ENCODE peak calls at places on chromosomes 5 and 9, in four cellular contexts. K is astrocyte of the spinal cord, H is fibroblast of lung, M is NB4. Z is an unnamed sample.

GRCh38 chr5:80871541-80871961 is 88.6 kb upstream of the RASGRF2 start:
- DNase-seq in K (peak; percentile 34), H (peak; percentile 58), M (no peak), Z (peak; percentile 69)

GRCh38 chr5:157581870-157582269 is 6.3 kb upstream of the ADAM19 start:
- DNase-seq in K (no peak), H (no peak), M (no peak), Z (no peak)

GRCh38 chr5:33772276-33772990 is 119.4 kb downstream of the ADAMTS12 start:
- DNase-seq in K (peak; percentile 71), H (peak; percentile 74), M (no peak), Z (peak; percentile 41)

GRCh38 chr5:95935553-95936100 is 26.0 kb downstream of the ELL2 start:
- DNase-seq in K (no peak), H (peak; percentile 74), M (no peak), Z (peak; percentile 77)

GRCh38 chr9:137302176-137303030 is at the start of gene NRARP:
- DNase-seq in K (peak; percentile 74), H (peak; percentile 70), M (peak; percentile 86), Z (peak; percentile 89)

GRCh38 chr5:40781843-40782409 is 16.2 kb downstream of the PRKAA1 start:
- DNase-seq in K (peak; percentile 43), H (peak; percentile 63), M (no peak), Z (no peak)

GRCh38 chr5:90488791-90489190 is 14.1 kb downstream of the POLR3G start:
- DNase-seq in K (no peak), H (peak; percentile 57), M (no peak), Z (no peak)

GRCh38 chr5:140608730-140609520 is 24.1 kb downstream of the CD14 start:
- DNase-seq in K (no peak), H (no peak), M (peak; percentile 81), Z (peak; percentile 71)

GRCh38 chr5:86666981-86667380 is 49.2 kb downstream of the COX7C start:
- DNase-seq in K (no peak), H (no peak), M (no peak), Z (no peak)

GRCh38 chr9:94975480-94976452 is 249.3 kb downstream of the AOPEP start:
- DNase-seq in K (no peak), H (no peak), M (no peak), Z (no peak)

GRCh38 chr9:7454490-7455110 is 345.0 kb downstream of the DMAC1 start:
- DNase-seq in K (no peak), H (no peak), M (no peak), Z (no peak)

GRCh38 chr9:7246917-7247538 is 489.3 kb downstream of the KDM4C start:
- DNase-seq in K (no peak), H (peak; percentile 4), M (peak; percentile 58), Z (peak; percentile 54)

GRCh38 chr9:104494808-104495207 is 9.3 kb upstream of the OR13F1 start:
- DNase-seq in K (no peak), H (no peak), M (peak; percentile 16), Z (no peak)

GRCh38 chr5:94621763-94622162 is 3.3 kb downstream of the SLF1 start:
- DNase-seq in K (no peak), H (no peak), M (no peak), Z (no peak)

DNA sequence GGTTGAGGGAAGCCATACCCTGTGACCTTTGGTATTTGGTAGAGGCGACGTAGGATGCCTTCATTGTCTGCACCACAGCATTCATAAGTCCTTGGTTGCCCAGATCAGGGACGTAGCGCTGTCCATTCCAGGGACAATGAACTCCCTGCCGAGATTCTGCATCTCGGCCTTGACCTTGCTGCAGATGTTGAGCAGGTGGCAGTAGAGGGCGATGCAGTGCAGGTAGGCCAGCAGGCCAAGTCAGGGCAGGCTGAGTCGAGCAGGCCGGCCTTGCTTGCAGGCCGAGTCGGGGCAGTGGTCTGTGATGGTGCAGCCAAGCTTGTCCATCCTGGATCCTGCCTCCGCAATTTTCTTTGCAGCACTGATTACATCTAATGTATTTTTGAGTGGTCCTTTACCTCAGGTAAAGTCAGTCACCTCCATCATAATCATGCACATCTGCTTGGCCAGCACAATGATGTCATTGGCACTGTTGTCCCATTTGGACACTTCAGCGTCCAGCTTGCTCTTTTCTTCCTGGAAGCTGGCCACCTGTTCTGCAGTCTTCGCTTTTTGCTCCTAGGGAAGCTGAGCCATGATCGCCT is 93.4 kb upstream of the CCDC112 start:
- DNase-seq in K (no peak), H (no peak), M (peak; percentile 19), Z (peak; percentile 16)
- TF ChIP-seq CTCF in K (no peak), H (no peak), M (peak; percentile 6), Z (peak; percentile 41)

GRCh38 chr9:73155389-73155788 is 3.7 kb downstream of the ANXA1 start:
- DNase-seq in K (no peak), H (no peak), M (no peak), Z (peak; percentile 43)
- H3K4me3 ChIP-seq in K (no peak overlapping the region), H (peak overlapping the region; percentile 85), M (no peak overlapping the region), Z (peak overlapping the region; percentile 92)

GRCh38 chr9:71985070-71985956 is 73.9 kb downstream of the C9orf85 start:
- DNase-seq in K (no peak), H (no peak), M (no peak), Z (peak; percentile 9)
- TF ChIP-seq CTCF in K (no peak), H (no peak), M (no peak), Z (peak; percentile 33)

GRCh38 chr9:135043345-135043744 is 44.1 kb upstream of the OLFM1 start:
- DNase-seq in K (no peak), H (no peak), M (no peak), Z (no peak)
- H3K4me3 ChIP-seq in K (no peak overlapping the region), H (no peak overlapping the region), M (no peak overlapping the region), Z (no peak overlapping the region)

GRCh38 chr9:2180171-2180570 is 165.0 kb downstream of the SMARCA2 start:
- DNase-seq in K (no peak), H (no peak), M (no peak), Z (no peak)

GRCh38 chr9:2181794-2182193 is 166.6 kb downstream of the SMARCA2 start:
- DNase-seq in K (peak; percentile 4), H (no peak), M (peak; percentile 56), Z (peak; percentile 60)

GRCh38 chr9:2180704-2181103 is 165.6 kb downstream of the SMARCA2 start:
- DNase-seq in K (no peak), H (peak; percentile 46), M (no peak), Z (peak; percentile 17)

GRCh38 chr9:2178034-2178734 is 163.0 kb downstream of the SMARCA2 start:
- DNase-seq in K (no peak), H (no peak), M (no peak), Z (peak; percentile 23)

GRCh38 chr9:2179557-2179956 is 164.4 kb downstream of the SMARCA2 start:
- DNase-seq in K (no peak), H (no peak), M (no peak), Z (peak; percentile 63)
- TF ChIP-seq CTCF in K (no peak), H (no peak), M (peak; percentile 16), Z (peak; percentile 45)

DNA sequence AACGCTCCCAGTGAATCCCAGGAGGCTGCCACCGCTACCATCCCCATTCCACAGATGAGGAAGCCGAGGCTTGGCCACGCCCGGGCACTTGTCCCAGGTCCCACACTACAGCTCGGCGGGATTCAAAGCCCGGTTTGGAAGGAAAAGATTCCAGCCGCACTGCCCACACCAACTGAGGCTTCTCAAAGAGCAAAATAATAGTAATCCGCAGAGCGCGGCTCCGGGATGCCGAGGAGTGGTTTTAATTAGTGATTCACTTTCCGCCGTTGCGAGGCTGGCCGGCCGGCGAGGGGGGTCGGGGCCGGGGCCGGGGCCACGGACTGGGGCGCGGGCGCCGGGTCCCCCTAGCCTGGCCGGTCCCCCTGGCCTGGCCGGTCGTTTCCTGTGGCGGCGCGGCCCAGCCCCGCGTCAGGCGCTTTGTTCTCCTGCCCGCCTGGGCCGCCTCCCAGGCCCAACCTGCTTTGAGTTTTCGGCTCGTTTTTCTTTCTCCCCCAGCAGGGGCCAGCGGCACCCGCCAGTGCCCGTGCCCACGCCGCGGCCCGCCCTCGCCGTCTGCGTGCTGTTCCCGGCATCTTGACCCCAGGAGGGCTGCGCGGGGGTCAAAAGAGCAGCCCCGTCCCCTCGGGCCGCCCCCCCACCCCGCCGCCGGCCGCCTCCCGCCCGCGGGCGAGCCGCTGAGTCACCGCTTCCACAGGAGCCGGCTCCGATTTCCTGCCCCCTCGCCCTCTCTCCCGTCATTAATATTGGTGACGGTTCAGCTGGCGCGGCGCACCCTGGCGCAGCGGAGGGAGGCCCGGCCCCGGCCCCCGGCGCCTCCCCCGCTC is 31.2 kb downstream of the FGF18 start:
- DNase-seq in K (peak; percentile 81), H (peak; percentile 79), M (peak; percentile 30), Z (peak; percentile 49)
- H3K4me3 ChIP-seq in K (peak overlapping the region; percentile 7), H (peak overlapping the region; percentile 53), M (no peak overlapping the region), Z (peak overlapping the region; percentile 11)

Z was measured in epithelial cell of esophagus.